ENCODE peak calls at places on chromosomes 5 and 9, in eight cellular contexts. O, X, C, G, T, J, F and D are unnamed samples.

GRCh38 chr5:109016300-109016699 is 268.6 kb downstream of the FER start:
- DNase-seq in O (no peak), X (no peak), C (peak), G (peak), T (peak), J (no peak), F (no peak), D (peak)

GRCh38 chr9:106862115-106862945 is 636 bp upstream of the ZNF462 start:
- DNase-seq in O (peak), X (peak), C (peak), G (peak), T (peak), J (no peak), F (peak), D (peak)

GRCh38 chr9:19155106-19155999 is 28.1 kb upstream of the PLIN2 start:
- DNase-seq in O (no peak), X (no peak), C (no peak), G (no peak), T (no peak), J (no peak), F (no peak), D (no peak)

GRCh38 chr9:78685471-78685870 is 388.5 kb downstream of the PSAT1 start:
- DNase-seq in O (no peak), X (no peak), C (no peak), G (peak), T (no peak), J (no peak), F (no peak), D (no peak)

GRCh38 chr9:22005700-22006605 is 3.2 kb downstream of the CDKN2B start:
- DNase-seq in O (no peak), X (peak), C (peak), G (peak), T (peak), J (no peak), F (peak), D (peak)

GRCh38 chr9:3397726-3398125 is 128.1 kb downstream of the RFX3 start:
- DNase-seq in O (no peak), X (no peak), C (no peak), G (no peak), T (no peak), J (no peak), F (no peak), D (no peak)

GRCh38 chr5:9358961-9359686 is 186.8 kb downstream of the SEMA5A start:
- DNase-seq in O (no peak), X (no peak), C (peak), G (peak), T (peak), J (no peak), F (no peak), D (peak)

GRCh38 chr9:128902351-128903078 is 18.3 kb upstream of the PHYHD1 start:
- DNase-seq in O (no peak), X (no peak), C (no peak), G (no peak), T (no peak), J (peak), F (no peak), D (no peak)

GRCh38 chr5:66306844-66307315 is 162.8 kb downstream of the SREK1 start:
- DNase-seq in O (no peak), X (no peak), C (peak), G (peak), T (peak), J (no peak), F (no peak), D (no peak)

GRCh38 chr9:113505963-113506624 is 42.6 kb downstream of the RGS3 start:
- DNase-seq in O (no peak), X (peak), C (no peak), G (no peak), T (no peak), J (no peak), F (no peak), D (no peak)

GRCh38 chr9:113507256-113507655 is 43.7 kb downstream of the RGS3 start:
- DNase-seq in O (no peak), X (no peak), C (no peak), G (no peak), T (no peak), J (no peak), F (no peak), D (no peak)

GRCh38 chr9:113509463-113509862 is 45.9 kb downstream of the RGS3 start:
- DNase-seq in O (no peak), X (no peak), C (peak), G (peak), T (peak), J (no peak), F (no peak), D (peak)

GRCh38 chr9:113511047-113511521 is 47.6 kb downstream of the RGS3 start:
- DNase-seq in O (no peak), X (no peak), C (no peak), G (no peak), T (no peak), J (peak), F (no peak), D (no peak)

DNA sequence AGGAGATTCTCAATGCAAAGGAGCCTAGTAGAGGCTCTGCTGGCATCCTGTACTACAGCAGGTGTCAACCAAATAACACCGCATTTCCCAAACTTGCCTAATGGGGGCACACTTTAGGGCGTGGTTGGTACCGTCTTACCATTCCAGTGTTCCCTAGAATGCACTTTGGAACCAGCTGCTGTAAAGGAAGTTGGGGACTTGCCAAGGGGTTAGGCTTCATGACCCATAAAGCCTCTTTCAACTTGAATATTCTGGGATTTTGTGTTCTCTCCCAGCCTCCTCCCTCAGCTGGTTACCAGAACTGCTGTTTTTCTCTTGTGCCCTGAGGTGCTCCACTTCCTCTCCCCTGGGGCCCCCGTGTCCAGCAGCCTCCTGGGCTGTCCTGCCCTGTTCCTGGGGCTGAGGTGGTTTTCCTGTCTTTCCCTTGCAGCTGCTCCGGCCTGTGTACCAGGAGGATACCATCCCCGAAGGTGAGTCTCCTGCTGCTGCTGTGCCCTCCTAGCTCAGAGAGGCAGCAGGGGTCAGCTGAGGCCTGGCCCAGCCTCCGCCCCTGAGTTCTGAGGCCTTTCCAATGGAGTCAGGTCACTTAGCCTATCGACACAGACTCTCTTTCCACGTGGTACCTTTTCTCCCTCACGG is 44.7 kb downstream of the RGS3 start:
- DNase-seq in O (no peak), X (no peak), C (peak), G (no peak), T (peak), J (peak), F (no peak), D (peak)
- TF ChIP-seq CTCF in O (no peak), X (no peak), C (no peak), G (peak), T (peak), J (no peak), F (peak), D (peak)

GRCh38 chr5:95741458-95741857 is 10.3 kb downstream of the RHOBTB3 start:
- DNase-seq in O (no peak), X (no peak), C (no peak), G (no peak), T (no peak), J (no peak), F (no peak), D (no peak)

GRCh38 chr5:95738834-95739233 is 7.7 kb downstream of the RHOBTB3 start:
- DNase-seq in O (no peak), X (no peak), C (no peak), G (no peak), T (no peak), J (no peak), F (no peak), D (no peak)

GRCh38 chr5:95743248-95743647 is 12.1 kb downstream of the RHOBTB3 start:
- DNase-seq in O (no peak), X (no peak), C (no peak), G (no peak), T (no peak), J (no peak), F (no peak), D (no peak)

GRCh38 chr5:95738069-95738468 is 6.9 kb downstream of the RHOBTB3 start:
- DNase-seq in O (no peak), X (no peak), C (no peak), G (peak), T (no peak), J (no peak), F (no peak), D (no peak)

DNA sequence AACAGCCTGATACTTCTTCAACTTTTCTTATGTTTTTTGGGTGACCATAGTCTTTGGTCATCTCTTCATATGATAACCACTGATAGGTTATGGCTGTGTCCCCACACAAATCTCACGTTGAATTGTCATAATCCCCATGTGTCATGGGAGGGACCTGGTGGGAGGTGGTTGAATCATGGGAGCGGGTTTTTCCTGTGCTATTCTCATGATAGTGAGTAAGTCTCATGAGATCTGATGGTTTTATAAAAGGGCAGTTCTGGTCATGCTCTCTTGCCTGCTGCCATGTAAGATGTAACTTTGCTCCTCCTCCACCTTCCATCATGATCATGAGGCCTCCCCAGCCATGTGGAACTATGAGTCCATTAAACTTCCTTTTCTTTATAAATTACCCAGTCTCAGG is 8.7 kb downstream of the RHOBTB3 start:
- DNase-seq in O (no peak), X (no peak), C (no peak), G (no peak), T (no peak), J (no peak), F (no peak), D (no peak)
- TF ChIP-seq CTCF in O (no peak), X (no peak), C (no peak), G (no peak), T (no peak), J (no peak), F (no peak), D (no peak)

GRCh38 chr5:167049043-167049663 is 1242.3 kb upstream of the WWC1 start:
- DNase-seq in O (no peak), X (peak), C (peak), G (peak), T (peak), J (peak), F (no peak), D (peak)
- TF ChIP-seq CTCF in O (no peak), X (peak), C (no peak), G (peak), T (peak), J (peak), F (peak), D (peak)

DNA sequence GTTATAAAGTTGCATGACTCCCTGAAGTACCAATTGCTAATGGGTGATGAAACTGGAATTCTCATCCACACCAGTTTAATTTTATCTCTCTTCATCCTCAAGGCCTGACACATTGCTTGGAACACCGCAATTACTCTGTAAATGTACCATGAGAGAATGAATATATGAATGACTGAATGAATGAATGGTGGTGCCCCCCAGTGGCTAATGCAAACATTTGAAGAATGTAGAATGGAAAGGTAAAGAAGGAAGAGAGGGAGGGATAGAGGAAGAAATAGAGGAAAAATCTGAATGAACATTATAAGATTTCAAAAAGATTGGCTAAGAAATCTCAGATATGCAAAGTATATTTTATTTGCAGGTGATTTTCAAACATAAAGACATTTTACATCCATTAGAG is 13.1 kb downstream of the PAPPA start:
- DNase-seq in O (no peak), X (no peak), C (no peak), G (no peak), T (no peak), J (no peak), F (no peak), D (no peak)
- TF ChIP-seq CTCF in O (peak), X (no peak), C (peak), G (peak), T (peak), J (no peak), F (no peak), D (peak)

GRCh38 chr9:81849631-81850259 is 78.5 kb upstream of the SPATA31D4 start:
- DNase-seq in O (no peak), X (no peak), C (no peak), G (peak), T (no peak), J (no peak), F (no peak), D (peak)

GRCh38 chr9:81847181-81847915 is 80.9 kb upstream of the SPATA31D4 start:
- DNase-seq in O (no peak), X (no peak), C (no peak), G (no peak), T (no peak), J (no peak), F (no peak), D (no peak)

GRCh38 chr9:81851340-81851739 is 76.9 kb upstream of the SPATA31D4 start:
- DNase-seq in O (no peak), X (no peak), C (no peak), G (no peak), T (no peak), J (no peak), F (no peak), D (no peak)

GRCh38 chr9:81844131-81844567 is 84.1 kb upstream of the SPATA31D4 start:
- DNase-seq in O (no peak), X (no peak), C (no peak), G (peak), T (no peak), J (no peak), F (no peak), D (no peak)

GRCh38 chr9:81848472-81848871 is 79.8 kb upstream of the SPATA31D4 start:
- DNase-seq in O (no peak), X (no peak), C (peak), G (peak), T (peak), J (no peak), F (no peak), D (peak)
- TF ChIP-seq CTCF in O (peak), X (no peak), C (peak), G (peak), T (peak), J (peak), F (peak), D (peak)

GRCh38 chr5:159951834-159952233 is 35.6 kb downstream of the ADRA1B start:
- DNase-seq in O (no peak), X (no peak), C (no peak), G (peak), T (no peak), J (no peak), F (no peak), D (no peak)

GRCh38 chr5:159947708-159948358 is 31.6 kb downstream of the ADRA1B start:
- DNase-seq in O (no peak), X (no peak), C (peak), G (peak), T (peak), J (no peak), F (no peak), D (no peak)

GRCh38 chr5:159953609-159954008 is 37.3 kb downstream of the ADRA1B start:
- DNase-seq in O (no peak), X (no peak), C (no peak), G (no peak), T (no peak), J (no peak), F (no peak), D (no peak)

GRCh38 chr5:159955056-159955624 is 38.9 kb downstream of the ADRA1B start:
- DNase-seq in O (no peak), X (no peak), C (no peak), G (no peak), T (no peak), J (no peak), F (no peak), D (no peak)

DNA sequence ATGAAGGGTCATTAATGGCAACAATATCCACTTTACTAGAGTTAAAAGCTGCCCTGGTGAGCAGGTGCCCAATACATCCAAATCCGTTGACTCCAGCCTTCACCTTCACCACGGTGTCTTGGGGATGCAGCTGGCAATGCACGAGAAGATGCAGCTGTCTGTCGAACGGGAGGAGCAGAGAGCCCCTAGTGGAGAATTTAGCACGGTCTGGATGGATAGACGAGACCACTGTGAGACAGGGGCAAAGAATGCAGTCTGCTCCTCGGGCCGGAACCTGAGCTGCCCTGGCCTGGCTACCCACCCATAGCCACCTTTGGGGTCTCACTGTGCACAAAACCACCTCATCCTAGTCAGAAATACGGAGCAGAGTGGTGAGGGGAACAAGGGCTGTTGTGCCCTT is 35.1 kb downstream of the ADRA1B start:
- DNase-seq in O (no peak), X (peak), C (no peak), G (peak), T (no peak), J (no peak), F (no peak), D (peak)
- TF ChIP-seq CTCF in O (no peak), X (peak), C (peak), G (peak), T (peak), J (no peak), F (peak), D (peak)

DNA sequence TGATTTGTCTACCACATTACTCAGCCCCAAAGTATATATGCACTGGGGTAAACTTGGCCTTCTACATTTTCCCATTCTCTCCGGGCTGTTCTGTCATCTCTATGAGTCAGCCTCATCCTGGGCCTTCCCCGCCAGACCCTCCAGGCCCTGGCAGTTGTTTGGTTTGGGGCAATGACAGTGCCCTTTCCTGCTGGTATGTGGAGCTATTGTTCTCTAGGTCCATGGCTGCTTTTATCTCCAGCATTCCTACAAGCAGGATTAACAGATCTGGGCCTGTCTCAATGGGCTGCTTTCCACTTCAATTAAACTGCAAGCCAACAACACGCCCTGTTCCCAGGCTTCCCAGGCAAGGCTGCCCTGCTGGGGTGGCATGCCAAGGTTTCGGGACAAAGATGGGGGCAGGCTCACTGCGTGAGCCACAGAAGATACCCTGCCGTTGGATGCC is 136.4 kb downstream of the SLIT3 start:
- DNase-seq in O (no peak), X (no peak), C (peak), G (peak), T (peak), J (peak), F (no peak), D (no peak)
- TF ChIP-seq CTCF in O (no peak), X (no peak), C (no peak), G (no peak), T (no peak), J (no peak), F (no peak), D (no peak)

GRCh38 chr9:115689331-115689730 is 464.3 kb upstream of the PAPPA start:
- DNase-seq in O (no peak), X (no peak), C (no peak), G (no peak), T (no peak), J (no peak), F (no peak), D (no peak)

GRCh38 chr9:115694991-115695390 is 458.6 kb upstream of the PAPPA start:
- DNase-seq in O (no peak), X (no peak), C (peak), G (peak), T (peak), J (no peak), F (no peak), D (peak)

GRCh38 chr9:115691097-115691496 is 462.5 kb upstream of the PAPPA start:
- DNase-seq in O (no peak), X (no peak), C (peak), G (peak), T (peak), J (no peak), F (no peak), D (peak)

GRCh38 chr9:115691686-115692085 is 461.9 kb upstream of the PAPPA start:
- DNase-seq in O (no peak), X (no peak), C (peak), G (peak), T (peak), J (no peak), F (no peak), D (peak)

DNA sequence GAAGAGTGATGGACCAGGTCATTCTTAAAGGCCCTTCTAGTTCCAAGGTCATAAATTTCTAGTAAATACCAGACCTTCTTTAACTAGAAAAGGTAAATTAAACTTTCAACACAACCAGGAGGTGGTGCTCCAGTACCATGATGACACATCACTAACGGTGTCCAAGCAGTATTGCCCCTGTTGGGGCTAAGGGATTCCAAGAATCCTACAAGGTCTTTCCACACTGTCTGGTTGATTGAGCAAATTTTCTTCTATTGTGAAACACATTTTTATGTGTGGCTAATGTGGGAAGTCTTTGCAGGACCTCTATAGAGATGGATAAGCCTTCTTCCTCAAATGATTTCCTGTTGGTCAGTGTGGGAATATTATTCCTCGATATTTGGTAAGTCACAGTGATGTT is 459.6 kb upstream of the PAPPA start:
- DNase-seq in O (no peak), X (peak), C (peak), G (peak), T (peak), J (no peak), F (no peak), D (peak)
- TF ChIP-seq CTCF in O (peak), X (peak), C (peak), G (peak), T (peak), J (no peak), F (peak), D (peak)

DNA sequence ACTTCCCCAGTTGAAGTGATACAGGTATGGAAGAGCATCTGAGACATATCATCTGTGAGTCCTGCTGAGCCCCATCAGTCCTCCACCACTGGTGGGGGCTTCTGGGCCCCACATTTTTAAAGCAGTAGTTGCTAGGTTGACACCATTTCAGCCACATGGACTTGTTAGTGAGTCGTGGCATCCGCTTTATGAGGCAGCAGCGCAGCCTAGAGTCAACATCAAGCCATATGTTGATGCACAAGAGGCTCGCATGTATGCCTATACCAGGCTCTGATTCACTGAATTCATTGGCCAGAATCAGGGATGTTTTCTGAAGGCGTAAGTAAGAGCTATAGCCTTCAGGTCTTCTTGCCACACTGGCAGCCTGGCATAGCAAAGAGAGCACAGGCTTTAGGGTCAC is 26.8 kb downstream of the ZNF346 start:
- DNase-seq in O (no peak), X (no peak), C (no peak), G (no peak), T (no peak), J (no peak), F (no peak), D (peak)
- TF ChIP-seq CTCF in O (no peak), X (no peak), C (no peak), G (no peak), T (no peak), J (no peak), F (no peak), D (no peak)